ENCODE peak calls at places on chromosomes 6 and 20, in eight cellular contexts. B, W, U, Z, E, D, N and G are unnamed samples.

GRCh38 chr6:11609324-11610071 is 71.9 kb downstream of the TMEM170B start:
- DNase-seq in B (no peak), W (peak), U (no peak), Z (peak), E (no peak), D (peak), N (no peak), G (no peak)

GRCh38 chr20:23763345-23763744 is 12.6 kb upstream of the CST1 start:
- DNase-seq in B (no peak), W (no peak), U (no peak), Z (no peak), E (no peak), D (no peak), N (no peak), G (no peak)

GRCh38 chr6:105753184-105754097 is 332.7 kb upstream of the PRDM1 start:
- DNase-seq in B (no peak), W (peak), U (no peak), Z (no peak), E (peak), D (peak), N (no peak), G (no peak)

GRCh38 chr20:22475662-22476061 is 108.7 kb downstream of the FOXA2 start:
- DNase-seq in B (no peak), W (no peak), U (no peak), Z (no peak), E (no peak), D (no peak), N (no peak), G (no peak)

GRCh38 chr20:3889489-3890409 is 562 bp downstream of the PANK2 start:
- DNase-seq in B (no peak), W (peak), U (peak), Z (no peak), E (no peak), D (no peak), N (peak), G (no peak)

GRCh38 chr6:143090314-143091044 is 29.8 kb downstream of the AIG1 start:
- DNase-seq in B (no peak), W (no peak), U (no peak), Z (no peak), E (no peak), D (no peak), N (no peak), G (peak)

GRCh38 chr6:170129691-170130171 is 161.1 kb downstream of the DLL1 start:
- DNase-seq in B (no peak), W (no peak), U (peak), Z (peak), E (no peak), D (peak), N (no peak), G (no peak)

GRCh38 chr6:119915971-119916370 is 566.4 kb upstream of the MAN1A1 start:
- DNase-seq in B (no peak), W (no peak), U (no peak), Z (no peak), E (no peak), D (no peak), N (no peak), G (no peak)

GRCh38 chr20:11001767-11002540 is 328.2 kb upstream of the JAG1 start:
- DNase-seq in B (peak), W (peak), U (peak), Z (peak), E (no peak), D (peak), N (no peak), G (no peak)

GRCh38 chr6:15401769-15402250 is 155.9 kb downstream of the JARID2 start:
- DNase-seq in B (no peak), W (no peak), U (peak), Z (peak), E (no peak), D (peak), N (no peak), G (no peak)

GRCh38 chr6:158322724-158323560 is 10.7 kb downstream of the TULP4 start:
- DNase-seq in B (no peak), W (peak), U (peak), Z (peak), E (no peak), D (peak), N (no peak), G (no peak)

GRCh38 chr20:46688151-46689081 is 828 bp downstream of the TP53RK start:
- DNase-seq in B (no peak), W (peak), U (peak), Z (peak), E (no peak), D (peak), N (no peak), G (no peak)

GRCh38 chr20:38875170-38875993 is 50.8 kb upstream of the FAM83D start:
- DNase-seq in B (no peak), W (no peak), U (no peak), Z (no peak), E (no peak), D (no peak), N (peak), G (peak)

GRCh38 chr6:82906489-82906888 is 159.2 kb downstream of the UBE3D start:
- DNase-seq in B (no peak), W (peak), U (peak), Z (peak), E (peak), D (peak), N (no peak), G (no peak)

GRCh38 chr6:87293526-87293925 is 28.9 kb upstream of the SMIM8 start:
- DNase-seq in B (no peak), W (no peak), U (no peak), Z (no peak), E (no peak), D (no peak), N (no peak), G (no peak)

DNA sequence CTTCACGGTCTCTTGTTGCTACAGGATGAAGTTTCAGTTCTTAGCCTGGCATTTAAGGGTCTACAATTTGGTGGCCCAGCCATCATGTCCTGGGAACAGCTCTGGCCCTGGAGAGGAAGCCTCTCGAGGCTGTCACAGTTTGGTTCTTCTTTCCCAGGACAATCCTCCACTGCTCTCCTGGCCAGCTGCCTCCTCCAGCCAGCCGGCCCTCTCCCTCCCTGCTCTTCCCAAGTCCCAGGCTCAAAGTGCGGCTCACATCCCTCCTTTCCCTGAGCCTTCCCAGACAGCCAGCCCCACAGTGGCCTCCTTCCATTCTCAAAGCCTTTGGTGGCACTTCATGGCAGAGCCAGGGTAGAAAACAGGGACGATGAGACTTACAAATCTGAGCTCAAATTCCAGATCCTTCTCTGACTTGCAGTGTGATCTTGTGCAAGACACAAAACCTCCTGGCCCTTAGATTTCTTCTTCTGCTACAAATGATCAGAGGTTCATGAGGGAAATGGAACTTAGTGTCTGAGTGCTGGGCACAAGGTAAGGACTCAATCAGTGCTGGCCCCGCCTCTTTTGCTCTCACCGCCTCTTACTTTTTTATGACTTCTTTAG is 223.8 kb upstream of the ECI2 start:
- DNase-seq in B (no peak), W (peak), U (no peak), Z (no peak), E (no peak), D (peak), N (no peak), G (no peak)
- H3K4me3 ChIP-seq in B (peak), W (peak), U (no peak), Z (no peak), E (peak), D (no peak), N (no peak), G (no peak)

GRCh38 chr6:136051140-136051775 is 198.9 kb downstream of the MTFR2 start:
- DNase-seq in B (no peak), W (peak), U (peak), Z (peak), E (peak), D (peak), N (peak), G (peak)
- H3K4me3 ChIP-seq in B (no peak), W (no peak), U (no peak), Z (no peak), E (no peak), D (no peak), N (peak), G (no peak)

DNA sequence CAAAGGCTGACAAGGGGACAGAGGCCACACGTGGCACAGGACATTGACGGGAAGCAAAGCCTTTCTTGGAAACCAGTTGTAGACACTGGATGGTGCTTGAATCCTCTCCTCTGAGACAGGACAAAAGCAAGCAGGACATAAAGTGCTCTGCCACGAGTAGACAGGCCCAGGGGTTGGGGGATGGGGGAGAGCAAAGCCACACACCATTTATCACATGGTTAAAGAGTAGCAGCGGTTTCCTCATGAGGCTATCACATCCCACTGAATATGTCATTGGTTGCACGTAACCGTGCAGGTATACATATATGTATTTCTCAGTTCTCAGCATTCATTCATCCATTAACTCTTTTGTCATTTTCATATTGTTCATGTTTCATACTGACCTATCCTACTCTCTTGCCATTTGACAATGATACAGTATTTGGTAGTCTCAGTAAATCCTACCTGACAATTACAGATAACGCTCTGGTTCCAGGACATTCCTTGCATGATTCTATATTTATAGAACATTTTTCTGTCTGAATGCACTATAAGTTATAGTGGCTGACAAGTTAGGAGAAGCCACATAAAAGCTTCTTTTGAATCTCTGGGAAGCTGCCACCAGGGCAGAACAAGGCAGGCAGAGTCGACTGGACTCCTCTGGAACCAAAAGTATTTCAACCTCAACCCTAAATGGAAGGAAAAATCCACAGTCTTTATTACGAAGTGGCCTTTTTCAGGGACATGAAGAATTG is 23.6 kb downstream of the METTL24 start:
- DNase-seq in B (no peak), W (no peak), U (no peak), Z (no peak), E (no peak), D (no peak), N (no peak), G (peak)
- H3K4me3 ChIP-seq in B (no peak), W (no peak), U (no peak), Z (no peak), E (no peak), D (no peak), N (no peak), G (peak)

GRCh38 chr6:63261820-63262219 is 50.6 kb downstream of the FKBP1C start:
- DNase-seq in B (no peak), W (no peak), U (no peak), Z (no peak), E (no peak), D (no peak), N (no peak), G (no peak)
- H3K4me3 ChIP-seq in B (no peak), W (no peak), U (no peak), Z (no peak), E (no peak), D (no peak), N (no peak), G (no peak)

DNA sequence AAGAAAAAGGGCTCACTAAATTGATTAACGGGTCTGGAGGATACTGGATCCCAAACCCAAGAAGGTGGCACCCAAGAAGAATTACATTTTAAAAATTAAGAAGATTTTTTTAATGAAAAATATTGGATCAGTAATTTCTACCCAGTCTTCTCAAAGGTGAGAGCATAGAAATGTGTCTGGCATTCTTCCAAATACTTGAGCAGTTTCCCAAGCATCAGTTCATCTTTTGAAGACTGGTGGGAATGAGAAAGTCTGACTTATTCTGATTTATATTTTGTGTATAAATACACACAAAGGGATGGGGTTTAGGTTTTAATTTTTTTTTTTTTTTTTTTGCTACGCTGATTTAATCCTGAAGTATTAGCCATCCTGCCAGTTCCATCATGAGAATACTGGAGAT is 3.3 kb downstream of the MGME1 start:
- DNase-seq in B (no peak), W (no peak), U (no peak), Z (peak), E (no peak), D (no peak), N (no peak), G (no peak)
- H3K4me3 ChIP-seq in B (peak), W (peak), U (peak), Z (peak), E (peak), D (no peak), N (peak), G (no peak)

GRCh38 chr6:37221585-37222124 is 35.9 kb upstream of the TBC1D22B start:
- DNase-seq in B (no peak), W (no peak), U (no peak), Z (peak), E (no peak), D (no peak), N (no peak), G (no peak)
- H3K4me3 ChIP-seq in B (peak), W (peak), U (peak), Z (peak), E (peak), D (peak), N (peak), G (peak)

GRCh38 chr6:151674578-151674977 is 132.9 kb upstream of the ESR1 start:
- DNase-seq in B (no peak), W (no peak), U (no peak), Z (no peak), E (no peak), D (no peak), N (no peak), G (no peak)

GRCh38 chr6:151677427-151677826 is 130.1 kb upstream of the ESR1 start:
- DNase-seq in B (no peak), W (no peak), U (no peak), Z (no peak), E (no peak), D (no peak), N (no peak), G (no peak)

GRCh38 chr6:151676460-151676807 is 131.0 kb upstream of the ESR1 start:
- DNase-seq in B (no peak), W (no peak), U (no peak), Z (no peak), E (no peak), D (no peak), N (no peak), G (no peak)

GRCh38 chr6:151679081-151679480 is 128.4 kb upstream of the ESR1 start:
- DNase-seq in B (no peak), W (peak), U (no peak), Z (peak), E (no peak), D (peak), N (no peak), G (no peak)

DNA sequence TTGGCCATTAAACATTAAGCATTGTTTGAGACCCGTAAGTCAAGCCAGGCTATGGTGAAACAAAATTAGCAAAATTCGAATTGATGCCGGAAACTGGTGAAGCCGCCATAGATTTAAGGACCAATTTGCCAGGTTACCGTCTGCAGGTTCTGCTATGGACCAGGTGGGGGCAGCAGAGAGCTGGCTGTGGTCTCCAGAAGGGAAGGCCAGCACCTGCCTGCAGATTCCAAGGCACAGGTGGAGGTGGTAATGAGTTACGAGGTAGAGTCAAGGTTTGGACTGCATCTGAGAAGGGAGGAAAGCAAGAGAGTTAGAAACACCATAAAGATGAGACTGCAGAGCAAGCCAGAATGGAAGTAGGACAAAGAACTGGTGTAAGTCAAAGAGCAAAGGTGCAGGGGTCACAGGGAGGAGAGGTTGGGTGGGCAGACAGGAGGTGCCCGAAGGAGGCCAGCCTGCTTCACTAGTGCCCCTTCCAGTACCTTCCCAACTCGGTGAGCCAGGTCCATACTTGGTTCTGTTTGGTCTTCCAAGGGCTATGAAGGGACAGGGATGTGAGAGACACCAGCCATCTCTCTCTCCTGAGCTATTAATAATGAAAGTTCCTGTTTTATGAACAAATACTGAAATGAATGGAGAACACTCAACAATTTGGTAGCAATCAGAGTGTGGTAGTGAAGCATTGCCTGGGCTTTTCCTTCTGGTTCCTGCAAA is 131.6 kb upstream of the ESR1 start:
- DNase-seq in B (no peak), W (peak), U (peak), Z (peak), E (no peak), D (peak), N (peak), G (peak)
- H3K4me3 ChIP-seq in B (no peak), W (no peak), U (no peak), Z (no peak), E (no peak), D (no peak), N (no peak), G (no peak)

DNA sequence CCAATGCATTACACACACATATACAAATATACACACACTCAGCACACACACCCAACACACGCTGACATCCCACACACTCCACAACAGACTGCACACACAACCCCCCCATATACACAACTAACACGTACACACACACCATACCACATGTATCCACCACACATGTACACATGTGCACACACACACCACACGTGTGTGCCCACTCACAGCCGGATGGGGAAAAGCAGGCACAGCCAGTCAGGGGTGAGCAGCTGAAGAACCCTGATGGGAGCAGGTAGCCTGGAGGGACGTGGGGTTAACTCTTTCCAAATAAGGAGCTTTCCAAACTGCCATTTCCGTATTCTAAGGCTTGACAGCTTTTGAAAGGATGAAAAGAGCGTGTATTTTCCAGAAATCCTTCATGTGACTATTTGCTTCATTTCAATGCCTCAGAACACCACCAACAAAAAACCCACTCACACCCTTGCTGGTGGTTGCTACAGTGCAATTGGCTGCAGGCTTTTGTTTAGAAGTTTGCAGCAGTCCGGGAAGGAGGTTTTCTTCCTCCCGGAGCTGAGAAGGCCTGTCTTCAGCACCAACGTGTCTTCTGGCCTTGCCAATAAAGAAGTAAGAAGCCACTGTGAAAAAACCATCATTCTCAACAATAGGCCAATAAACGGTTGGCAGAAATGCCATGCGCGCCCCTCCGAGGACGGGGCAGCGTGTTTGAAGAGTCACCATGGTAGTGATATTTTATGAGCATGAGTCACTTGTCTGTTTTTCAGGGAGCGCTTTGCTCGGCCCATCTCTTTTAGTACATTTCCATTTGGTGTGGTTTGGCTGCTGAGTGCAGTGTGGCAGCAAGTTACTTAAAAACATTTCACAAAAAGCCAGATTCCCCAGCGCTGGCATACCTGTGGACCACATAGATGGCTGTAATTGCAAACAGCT is 131.3 kb upstream of the GMDS start:
- DNase-seq in B (no peak), W (peak), U (peak), Z (no peak), E (no peak), D (no peak), N (no peak), G (no peak)
- H3K4me3 ChIP-seq in B (no peak), W (no peak), U (no peak), Z (no peak), E (no peak), D (no peak), N (no peak), G (no peak)

DNA sequence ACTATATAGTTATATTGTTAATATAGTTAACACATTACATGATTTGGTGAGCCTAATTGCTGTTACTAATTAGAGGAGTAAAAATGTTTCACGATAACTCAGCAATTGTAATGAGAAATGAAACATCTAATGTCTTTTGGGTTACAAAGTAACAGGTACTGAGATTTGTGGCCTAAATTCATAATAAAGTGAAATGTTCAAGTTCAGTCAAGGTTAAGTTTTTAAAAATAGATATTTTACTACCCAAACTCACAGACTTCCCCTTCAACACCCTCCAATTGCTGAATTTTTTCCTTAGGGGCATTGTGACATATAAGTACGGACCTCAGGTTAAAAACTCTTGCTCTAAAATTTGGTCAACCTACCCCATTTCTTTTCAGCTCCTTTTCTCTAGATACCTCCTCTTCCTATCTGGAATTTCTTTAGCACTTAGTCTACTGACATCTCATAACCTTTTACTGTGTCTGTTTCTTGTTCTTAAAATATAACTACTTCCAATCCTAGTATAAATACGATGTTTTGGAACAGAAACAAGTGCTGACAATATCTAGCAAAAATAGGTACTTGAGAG is 112.3 kb upstream of the PRSS16 start:
- DNase-seq in B (no peak), W (no peak), U (no peak), Z (no peak), E (no peak), D (no peak), N (no peak), G (no peak)
- H3K4me3 ChIP-seq in B (no peak), W (no peak), U (no peak), Z (no peak), E (no peak), D (no peak), N (peak), G (no peak)